ENCODE peak calls at places on chromosomes 13 and 19, in seven cellular contexts. F is NCI-H1092, I is fibroblast of lung, Y is HAP-1, C is glutamatergic neuron, Z is amniotic stem cell, G is cardiac muscle cell. J is an unnamed sample.

GRCh38 chr13:30341815-30342570 is 34.6 kb upstream of the KATNAL1 start:
- DNase-seq in F (no peak), I (peak; percentile 91), Y (no peak), C (peak; percentile 44), Z (peak; percentile 92), G (peak; percentile 28), J (peak; percentile 44)

GRCh38 chr13:48292650-48293049 is 10.9 kb upstream of the RB1 start:
- DNase-seq in F (no peak), I (no peak), Y (no peak), C (no peak), Z (no peak), G (no peak), J (no peak)

GRCh38 chr19:34217952-34218817 is 36.2 kb upstream of the GARRE1 start:
- DNase-seq in F (peak; percentile 77), I (peak; percentile 94), Y (no peak), C (no peak), Z (peak; percentile 67), G (no peak), J (no peak)

GRCh38 chr19:29320076-29320475 is 107.1 kb upstream of the UQCRFS1 start:
- DNase-seq in F (no peak), I (no peak), Y (no peak), C (no peak), Z (no peak), G (no peak), J (no peak)

GRCh38 chr13:112870737-112871287 is 98.2 kb upstream of the MCF2L start:
- DNase-seq in F (no peak), I (no peak), Y (no peak), C (no peak), Z (no peak), G (no peak), J (no peak)

GRCh38 chr19:56477429-56478338 is 539 bp upstream of the ZNF667 start:
- DNase-seq in F (peak; percentile 79), I (peak; percentile 93), Y (no peak), C (peak; percentile 95), Z (peak; percentile 86), G (peak; percentile 81), J (peak; percentile 41)

GRCh38 chr13:35926859-35927530 is 204.2 kb downstream of the DCLK1 start:
- DNase-seq in F (no peak), I (peak; percentile 53), Y (no peak), C (no peak), Z (no peak), G (no peak), J (no peak)

GRCh38 chr19:37348060-37348459 is 22.8 kb upstream of the ZNF527 start:
- DNase-seq in F (no peak), I (no peak), Y (no peak), C (no peak), Z (no peak), G (no peak), J (no peak)

GRCh38 chr13:45321230-45321629 is 19.8 kb downstream of the TPT1 start:
- DNase-seq in F (no peak), I (no peak), Y (no peak), C (no peak), Z (no peak), G (no peak), J (no peak)

GRCh38 chr13:91739751-91740150 is 341.3 kb downstream of the GPC5 start:
- DNase-seq in F (no peak), I (no peak), Y (no peak), C (no peak), Z (no peak), G (no peak), J (no peak)

GRCh38 chr19:15296841-15297415 is 35.4 kb downstream of the BRD4 start:
- DNase-seq in F (no peak), I (no peak), Y (no peak), C (no peak), Z (no peak), G (no peak), J (no peak)

GRCh38 chr13:57633141-57633949 is 1.8 kb downstream of the PCDH17 start:
- DNase-seq in F (no peak), I (peak; percentile 30), Y (no peak), C (peak; percentile 90), Z (no peak), G (peak; percentile 52), J (no peak)

GRCh38 chr13:109788372-109789195 is 2.2 kb upstream of the IRS2 start:
- DNase-seq in F (no peak), I (no peak), Y (no peak), C (no peak), Z (no peak), G (no peak), J (no peak)

GRCh38 chr13:98285852-98286594 is 109.0 kb upstream of the RNF113B start:
- DNase-seq in F (peak; percentile 75), I (no peak), Y (no peak), C (peak; percentile 35), Z (no peak), G (no peak), J (no peak)

GRCh38 chr13:110499621-110500281 is 61.8 kb downstream of the RAB20 start:
- DNase-seq in F (peak; percentile 74), I (no peak), Y (no peak), C (peak; percentile 45), Z (peak; percentile 11), G (no peak), J (no peak)

GRCh38 chr19:36051236-36051635 is 2.8 kb downstream of the THAP8 start:
- DNase-seq in F (no peak), I (no peak), Y (no peak), C (peak; percentile 25), Z (no peak), G (peak; percentile 50), J (no peak)

GRCh38 chr13:48194392-48194754 is 38.6 kb upstream of the ITM2B start:
- DNase-seq in F (no peak), I (no peak), Y (no peak), C (no peak), Z (no peak), G (no peak), J (no peak)

GRCh38 chr19:32273483-32273882 is 71.9 kb upstream of the ZNF507 start:
- DNase-seq in F (no peak), I (no peak), Y (no peak), C (no peak), Z (no peak), G (no peak), J (no peak)

GRCh38 chr19:44992336-44993163 is 8.7 kb upstream of the RELB start:
- DNase-seq in F (no peak), I (no peak), Y (no peak), C (no peak), Z (no peak), G (no peak), J (no peak)

GRCh38 chr13:99700468-99700867 is 199.2 kb downstream of the TM9SF2 start:
- DNase-seq in F (no peak), I (no peak), Y (no peak), C (no peak), Z (no peak), G (no peak), J (no peak)

GRCh38 chr13:40490086-40490723 is 176.2 kb downstream of the FOXO1 start:
- DNase-seq in F (no peak), I (no peak), Y (no peak), C (peak; percentile 55), Z (no peak), G (no peak), J (no peak)

GRCh38 chr19:10884273-10884672 is 12.9 kb downstream of the CARM1 start:
- DNase-seq in F (no peak), I (peak; percentile 74), Y (no peak), C (no peak), Z (peak; percentile 78), G (peak; percentile 50), J (no peak)

GRCh38 chr19:16301999-16302694 is 22.5 kb upstream of the KLF2 start:
- DNase-seq in F (no peak), I (peak; percentile 53), Y (no peak), C (no peak), Z (no peak), G (no peak), J (no peak)

GRCh38 chr13:105008606-105009005 is 1526.9 kb downstream of the EFNB2 start:
- DNase-seq in F (no peak), I (no peak), Y (no peak), C (no peak), Z (no peak), G (no peak), J (no peak)

GRCh38 chr13:33678084-33678483 is 139.9 kb upstream of the RFC3 start:
- DNase-seq in F (no peak), I (no peak), Y (no peak), C (no peak), Z (no peak), G (no peak), J (no peak)

GRCh38 chr19:38744906-38745305 is 632 bp upstream of the CAPN12 start:
- DNase-seq in F (no peak), I (no peak), Y (no peak), C (no peak), Z (no peak), G (no peak), J (no peak)